ENCODE peak calls at places on chromosomes 12 and 14, in ten cellular contexts. T is skeletal muscle cell, W is astrocyte, L is HFFc6, U is GM04504, G is Daoy, N is LHCN-M2, V is T-helper 9 cell, O is head of caudate nucleus, D is T-helper 1 cell. Z is an unnamed sample.

GRCh38 chr12:118874698-118875548 is 106.4 kb upstream of the SRRM4 start:
- DNase-seq in T (no peak), W (no peak), L (no peak), U (no peak), G (no peak), N (no peak), V (no peak), O (no peak), D (no peak), Z (no peak)

GRCh38 chr14:98138666-98139065 is 1133.3 kb downstream of the BCL11B start:
- DNase-seq in T (no peak), W (no peak), L (no peak), U (no peak), G (peak), N (no peak), V (peak), O (peak), D (peak), Z (no peak)

GRCh38 chr12:75852143-75852542 is 179.4 kb downstream of the PHLDA1 start:
- DNase-seq in T (peak), W (peak), L (peak), U (no peak), G (peak), N (peak), V (no peak), O (no peak), D (no peak), Z (no peak)

GRCh38 chr12:41663487-41664258 is 475.6 kb downstream of the PDZRN4 start:
- DNase-seq in T (no peak), W (peak), L (no peak), U (peak), G (no peak), N (peak), V (no peak), O (no peak), D (no peak), Z (no peak)

GRCh38 chr12:95601626-95602025 is 50.4 kb upstream of the USP44 start:
- DNase-seq in T (no peak), W (peak), L (peak), U (peak), G (peak), N (peak), V (no peak), O (no peak), D (no peak), Z (no peak)

GRCh38 chr14:94079891-94080605 is 954 bp downstream of the DDX24 start:
- DNase-seq in T (peak), W (peak), L (no peak), U (no peak), G (no peak), N (peak), V (no peak), O (no peak), D (no peak), Z (no peak)

GRCh38 chr14:23153891-23154796 is 29.3 kb downstream of the SLC7A8 start:
- DNase-seq in T (peak), W (peak), L (peak), U (peak), G (peak), N (peak), V (no peak), O (peak), D (no peak), Z (peak)

GRCh38 chr12:130353081-130353480 is 15.4 kb downstream of the PIWIL1 start:
- DNase-seq in T (no peak), W (no peak), L (no peak), U (no peak), G (no peak), N (no peak), V (no peak), O (no peak), D (no peak), Z (no peak)

Z was measured in mucosa of descending colon.